ENCODE peak calls at places on chromosomes 11 and 22, in six cellular contexts. S is esophagus muscularis mucosa, P is SK-N-SH, I is HL-60, X is Panc1, V is transverse colon. Y is an unnamed sample.

GRCh38 chr22:46604306-46604690 is 15.9 kb upstream of the GRAMD4 start:
- DNase-seq in P (no peak), I (peak), X (no peak), S (no peak), V (peak), Y (no peak)

GRCh38 chr22:44026066-44026629 is 2.0 kb downstream of the PARVB start:
- DNase-seq in P (no peak), S (no peak), X (no peak), V (no peak), I (no peak), Y (no peak)

GRCh38 chr11:2096919-2097301 is 42.3 kb downstream of the IGF2 start:
- DNase-seq in V (no peak), X (no peak), S (no peak), I (no peak), P (no peak), Y (no peak)

GRCh38 chr22:30890689-30891442 is 77.7 kb downstream of the MORC2 start:
- DNase-seq in P (peak), S (no peak), I (no peak), X (peak), V (peak), Y (no peak)

GRCh38 chr11:121291896-121292502 is 572 bp upstream of the SC5D start:
- DNase-seq in V (peak), X (no peak), S (no peak), I (peak), P (peak), Y (peak)

GRCh38 chr11:111665779-111666178 is 63.5 kb downstream of the SIK2 start:
- DNase-seq in S (no peak), I (no peak), X (no peak), V (no peak), P (no peak), Y (no peak)

GRCh38 chr11:19723572-19724342 is 11.1 kb downstream of the NAV2 start:
- DNase-seq in X (no peak), P (peak), S (no peak), I (no peak), V (no peak), Y (peak)

GRCh38 chr11:108501396-108501795 is 3.2 kb upstream of the POGLUT3 start:
- DNase-seq in S (no peak), P (no peak), X (no peak), V (no peak), I (no peak), Y (no peak)

GRCh38 chr22:20407829-20408228 is 13.9 kb downstream of the ZNF74 start:
- DNase-seq in V (no peak), X (no peak), P (no peak), S (no peak), I (no peak), Y (no peak)

GRCh38 chr11:82775736-82776346 is 42.2 kb upstream of the FAM181B start:
- DNase-seq in I (peak), S (no peak), P (peak), V (peak), X (peak), Y (no peak)

DNA sequence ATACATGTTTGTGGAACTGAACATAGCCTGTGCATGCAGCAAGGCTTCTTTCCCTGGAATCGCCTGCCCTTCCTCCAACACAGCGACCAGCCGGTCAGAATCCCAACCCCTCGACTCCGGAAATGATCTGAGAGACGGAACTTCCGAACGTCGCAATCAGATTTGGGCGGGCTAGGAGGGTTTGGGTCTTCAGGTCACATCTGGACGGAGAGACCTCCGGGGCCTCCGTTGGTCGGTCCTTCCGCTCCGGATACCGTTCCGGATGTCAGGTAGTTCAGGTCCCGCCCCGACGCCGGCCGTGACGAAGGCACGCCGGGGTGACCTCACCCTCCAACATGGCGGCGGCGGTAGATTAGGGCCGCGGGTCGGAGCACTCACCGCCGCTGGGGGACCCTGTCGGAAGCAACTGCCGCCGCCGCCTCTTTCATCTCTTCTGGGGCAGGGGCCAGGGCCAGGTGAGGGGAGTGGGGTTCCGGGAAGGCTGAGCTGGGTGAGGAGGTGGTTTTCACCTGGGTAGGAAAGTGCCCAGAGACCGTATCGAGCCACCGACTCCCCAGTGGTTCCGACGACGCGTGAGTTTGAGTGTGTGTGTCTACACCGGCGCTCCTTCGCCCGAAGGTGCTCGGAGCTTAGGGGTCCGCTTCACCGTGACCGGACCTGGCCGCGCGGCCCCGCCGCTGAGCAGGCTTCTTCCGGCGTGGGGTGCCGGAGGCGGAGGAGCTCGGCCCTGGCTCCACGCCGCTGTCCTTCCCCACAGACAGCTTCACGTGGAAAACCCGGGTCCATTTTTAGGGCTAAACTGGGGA is at the start of gene BCL2L13:
- DNase-seq in V (peak), S (peak), X (peak), I (peak), P (peak), Y (peak)
- TF ChIP-seq CTCF in V (no peak), S (peak), X (no peak), I (no peak), P (no peak), Y (no peak)

GRCh38 chr22:35065183-35065582 is 775 bp upstream of the ISX start:
- DNase-seq in I (no peak), S (no peak), P (no peak), X (no peak), V (no peak), Y (no peak)

GRCh38 chr22:35064664-35065063 is 1.3 kb upstream of the ISX start:
- DNase-seq in X (no peak), I (peak), V (peak), S (no peak), P (no peak), Y (no peak)

GRCh38 chr22:35056486-35056885 is 9.5 kb upstream of the ISX start:
- DNase-seq in S (no peak), P (no peak), X (no peak), V (no peak), I (no peak), Y (no peak)

GRCh38 chr22:35057155-35057554 is 8.8 kb upstream of the ISX start:
- DNase-seq in S (no peak), V (no peak), X (no peak), P (no peak), I (no peak), Y (peak)

GRCh38 chr22:35059632-35060031 is 6.3 kb upstream of the ISX start:
- DNase-seq in I (no peak), S (no peak), X (no peak), V (no peak), P (no peak), Y (no peak)
- H3K4me3 ChIP-seq in I (no peak), S (no peak), X (no peak), V (no peak), P (no peak), Y (no peak)

DNA sequence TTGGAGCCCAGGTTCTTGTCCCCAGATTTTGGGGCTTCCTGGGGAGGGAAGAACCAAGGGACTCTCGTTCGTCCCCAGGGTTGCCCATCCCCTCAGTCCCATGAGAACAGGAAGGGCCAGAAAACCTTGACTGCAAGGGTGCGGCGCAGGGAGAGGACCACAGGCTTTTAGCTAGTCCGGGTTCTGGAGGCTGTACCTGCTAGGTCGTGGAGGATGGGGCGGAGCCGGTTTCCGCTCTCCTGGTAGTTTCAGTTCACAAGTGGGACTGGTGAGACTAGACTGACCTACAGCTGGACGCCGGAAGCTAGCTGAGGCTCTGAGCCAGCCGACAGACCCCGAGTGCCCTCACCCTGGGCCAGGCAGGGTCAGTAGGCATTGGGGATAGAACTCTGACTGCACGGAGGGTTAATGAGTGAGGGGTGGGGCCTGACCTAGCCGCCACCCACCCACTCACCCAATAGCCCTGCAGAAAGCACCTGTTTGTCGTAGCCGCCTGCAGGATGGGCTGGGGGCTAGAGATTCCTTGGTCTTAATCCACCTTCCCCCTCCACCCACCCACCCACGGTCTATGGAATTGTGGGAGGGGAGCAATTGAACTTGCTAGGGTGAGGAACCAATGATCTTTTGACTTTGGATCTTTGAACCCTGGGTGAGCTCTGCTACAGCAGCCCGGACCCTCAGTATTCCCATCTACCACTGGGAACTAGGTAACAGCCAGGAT is 1.5 kb downstream of the MAFF start:
- DNase-seq in X (no peak), S (no peak), P (peak), I (no peak), V (peak), Y (peak)
- TF ChIP-seq POLR2AphosphoS5 in X (no peak), S (no peak), P (no peak), I (no peak), V (peak), Y (peak)

GRCh38 chr22:50208939-50209892 is 8.4 kb downstream of the SELENOO start:
- DNase-seq in I (no peak), V (peak), P (no peak), X (no peak), S (no peak), Y (no peak)

GRCh38 chr22:50208430-50208938 is 7.7 kb downstream of the SELENOO start:
- DNase-seq in P (no peak), I (no peak), X (no peak), V (no peak), S (no peak), Y (no peak)

GRCh38 chr22:50209893-50210292 is 9.1 kb downstream of the SELENOO start:
- DNase-seq in I (peak), S (no peak), X (peak), P (peak), V (peak), Y (peak)

GRCh38 chr22:50211147-50211546 is 10.3 kb downstream of the SELENOO start:
- DNase-seq in P (no peak), S (no peak), I (no peak), X (no peak), V (no peak), Y (no peak)

GRCh38 chr22:50210378-50211139 is 9.7 kb downstream of the SELENOO start:
- DNase-seq in P (no peak), S (no peak), X (no peak), I (no peak), V (peak), Y (no peak)
- TF ChIP-seq CTCF in P (no peak), S (no peak), X (no peak), I (no peak), V (no peak), Y (no peak)

GRCh38 chr22:35837328-35837727 is 119.7 kb downstream of the APOL5 start:
- DNase-seq in I (no peak), X (no peak), V (no peak), S (no peak), P (no peak), Y (no peak)
- H3K4me3 ChIP-seq in I (no peak), X (peak), V (no peak), S (no peak), P (peak), Y (no peak)

DNA sequence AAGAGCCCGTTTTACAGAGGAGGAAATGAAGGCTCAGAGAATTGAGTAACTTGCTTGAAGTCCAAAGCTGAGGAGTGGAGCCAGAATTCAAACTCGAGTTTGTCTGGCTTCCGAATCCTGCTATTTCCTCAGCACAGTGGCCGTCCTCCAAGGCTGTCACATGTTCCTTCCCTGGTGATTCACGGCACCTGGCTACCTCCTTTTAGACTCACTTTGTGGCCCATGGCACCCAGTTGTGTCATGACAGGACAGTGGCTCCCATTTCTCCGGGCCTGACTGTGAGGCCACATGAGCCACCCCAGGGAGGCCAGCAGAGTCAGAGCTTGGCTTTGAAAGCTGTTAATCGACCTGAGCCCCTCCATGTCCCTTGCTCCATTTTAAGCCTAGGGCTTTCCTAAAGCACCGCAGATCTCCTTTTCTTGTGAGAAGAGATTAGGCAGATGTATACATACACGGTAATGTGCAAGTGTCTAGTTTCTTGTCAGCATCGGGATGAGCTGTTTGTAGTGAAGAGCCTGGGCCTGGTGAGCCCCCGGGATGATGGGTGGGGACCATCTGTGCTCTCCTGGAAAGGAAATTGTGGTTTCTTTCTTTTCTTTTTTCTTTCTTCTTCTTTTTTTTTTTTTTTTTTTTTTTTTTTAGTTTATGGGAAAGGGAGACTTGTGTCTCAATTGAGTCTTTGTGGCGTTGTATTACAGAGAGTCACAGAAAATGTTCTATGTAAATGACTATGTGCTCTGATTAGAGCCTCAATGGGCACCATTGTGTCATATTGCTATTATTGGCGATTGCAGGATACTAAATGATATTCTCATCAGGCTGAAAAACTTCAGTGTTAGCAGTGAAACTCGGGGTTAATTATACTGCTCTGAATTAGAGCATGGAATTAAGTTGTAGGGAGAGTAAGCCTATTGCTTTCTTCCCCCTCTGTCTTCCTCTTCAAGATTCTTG is 54.8 kb downstream of the PTPRJ start:
- DNase-seq in V (peak), X (no peak), S (no peak), I (no peak), P (no peak), Y (no peak)
- TF ChIP-seq POLR2AphosphoS5 in V (no peak), X (no peak), S (peak), I (no peak), P (no peak), Y (no peak)

DNA sequence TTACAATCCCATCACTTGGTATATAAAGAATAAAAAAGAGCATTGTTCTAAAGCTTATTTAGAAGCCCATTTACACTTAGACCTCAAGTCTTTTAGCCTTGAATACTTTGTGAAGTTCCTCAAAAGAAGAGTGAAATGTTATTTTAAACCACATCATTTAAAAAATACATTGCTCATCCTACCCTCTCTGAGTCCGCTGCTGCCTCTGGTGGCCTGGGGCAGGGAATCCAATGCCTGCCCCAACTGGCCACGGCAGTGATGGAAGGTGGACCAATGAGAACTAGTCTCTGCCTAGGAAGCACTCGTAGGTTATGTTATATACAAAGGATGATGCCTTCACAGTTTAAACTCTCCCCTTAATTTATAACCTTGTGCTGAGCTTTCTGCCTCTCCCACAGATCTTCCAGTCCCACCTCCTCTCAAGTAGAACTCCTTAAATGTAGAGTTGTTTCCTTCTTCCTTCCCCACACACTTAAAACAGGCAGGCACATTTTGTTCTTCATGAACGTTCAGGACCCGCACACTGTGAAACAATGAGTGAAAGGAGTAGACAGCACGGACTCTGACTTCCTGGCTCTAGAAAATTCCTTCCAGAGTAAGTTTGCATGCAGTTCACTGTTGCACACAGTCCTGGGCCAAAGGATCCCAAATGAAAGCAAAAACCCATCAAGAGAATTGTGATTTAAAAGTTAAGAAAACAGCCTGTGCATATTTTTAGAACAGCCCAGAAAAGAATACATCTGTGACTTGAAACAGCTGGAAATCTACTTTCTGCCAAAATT is 167.8 kb downstream of the RRAS2 start:
- DNase-seq in X (no peak), V (no peak), I (no peak), P (no peak), S (peak), Y (no peak)
- TF ChIP-seq CTCF in X (no peak), V (no peak), I (no peak), P (no peak), S (no peak), Y (no peak)

DNA sequence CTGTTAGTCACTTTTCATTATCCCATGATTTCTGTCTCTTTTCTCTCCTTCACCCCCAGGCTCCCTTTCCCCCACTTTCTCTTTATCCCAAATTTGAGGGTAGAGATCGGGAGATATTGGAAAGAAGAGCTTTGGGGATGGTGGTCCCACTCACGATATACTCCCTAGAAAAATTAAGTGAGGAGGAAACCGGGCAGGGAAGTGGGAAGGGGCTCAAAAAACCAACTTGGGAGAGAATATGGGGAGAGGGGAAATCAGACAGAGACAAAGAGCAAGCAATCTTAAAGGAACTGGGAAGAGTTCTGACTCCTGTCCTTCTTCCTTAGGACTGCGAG is 939 bp upstream of the DCHS1 start:
- DNase-seq in I (no peak), V (no peak), X (no peak), S (peak), P (no peak), Y (no peak)
- H3K4me3 ChIP-seq in I (no peak), V (peak), X (no peak), S (peak), P (no peak), Y (no peak)

Y was measured in prostate gland.